ENCODE peak calls at places on chromosomes 3 and 15, in seven cellular contexts. Z is stimulated activated CD4-positive, alpha-beta T cell treated with anti-CD3 and anti-CD28 coated beads, Interleukin-2, amount 100 ng/mL, for 4 hours; T is WTC11; M is NCI-H2107; G is CD4-positive, alpha-beta T cell; Y is HS-27A; D is pancreas. C is an unnamed sample.

GRCh38 chr3:41362638-41363559 is 163.6 kb downstream of the CTNNB1 start:
- DNase-seq in M (no peak), Y (no peak), G (no peak), D (no peak), Z (no peak), T (peak), C (no peak)

GRCh38 chr3:107641572-107642307 is 119.0 kb downstream of the BBX start:
- DNase-seq in M (no peak), T (no peak), Z (no peak), G (no peak), Y (no peak), D (no peak), C (no peak)

GRCh38 chr3:106577241-106577640 is 708.4 kb upstream of the CBLB start:
- DNase-seq in Z (no peak), M (no peak), G (no peak), Y (no peak), T (no peak), D (no peak), C (no peak)

GRCh38 chr3:170644711-170645110 is 58.8 kb upstream of the SLC7A14 start:
- DNase-seq in G (no peak), Z (no peak), T (no peak), Y (no peak), M (no peak), D (no peak), C (no peak)

GRCh38 chr15:65623103-65623502 is 1.4 kb downstream of the SLC24A1 start:
- DNase-seq in M (no peak), G (no peak), Z (no peak), Y (no peak), D (no peak), T (no peak), C (no peak)

GRCh38 chr3:13085081-13085845 is 12.0 kb upstream of the IQSEC1 start:
- DNase-seq in T (no peak), M (no peak), G (no peak), Y (no peak), Z (no peak), D (no peak), C (no peak)

GRCh38 chr3:190097617-190098016 is 23.1 kb downstream of the P3H2 start:
- DNase-seq in D (no peak), G (no peak), M (no peak), T (peak), Y (no peak), Z (no peak), C (no peak)

GRCh38 chr3:100603449-100603848 is 6.0 kb upstream of the ADGRG7 start:
- DNase-seq in T (no peak), Y (no peak), M (no peak), D (no peak), G (no peak), Z (no peak), C (no peak)

GRCh38 chr3:157282261-157283191 is 122.6 kb upstream of the CCNL1 start:
- DNase-seq in M (no peak), G (no peak), Z (no peak), T (no peak), Y (peak), D (no peak), C (no peak)

GRCh38 chr3:178367817-178368617 is 168.2 kb upstream of the KCNMB2 start:
- DNase-seq in T (no peak), D (no peak), Y (no peak), Z (no peak), G (no peak), M (no peak), C (no peak)

GRCh38 chr3:55654123-55654787 is 167.1 kb upstream of the WNT5A start:
- DNase-seq in G (no peak), Y (no peak), Z (no peak), M (no peak), T (no peak), D (no peak), C (no peak)

GRCh38 chr3:42300013-42300412 is 34.0 kb upstream of the CCK start:
- DNase-seq in M (peak), Z (no peak), G (no peak), Y (peak), T (peak), D (no peak), C (no peak)

GRCh38 chr3:159897331-159898075 is 91.1 kb upstream of the IL12A start:
- DNase-seq in T (no peak), G (no peak), Y (no peak), D (no peak), Z (no peak), M (no peak), C (no peak)

GRCh38 chr3:129017531-129017899 is 16.4 kb downstream of the EFCC1 start:
- DNase-seq in G (no peak), D (no peak), T (no peak), Z (no peak), M (no peak), Y (no peak), C (no peak)

GRCh38 chr3:195906865-195907729 is 1.3 kb downstream of the TNK2 start:
- DNase-seq in Y (no peak), Z (peak), G (peak), T (no peak), M (peak), D (no peak), C (peak)

GRCh38 chr3:183527421-183527979 is 28.0 kb downstream of the KLHL6 start:
- DNase-seq in Y (no peak), D (no peak), G (no peak), Z (no peak), T (no peak), M (no peak), C (no peak)

GRCh38 chr3:168655591-168655990 is 559.9 kb upstream of the GOLIM4 start:
- DNase-seq in M (no peak), D (no peak), Y (no peak), T (no peak), Z (no peak), G (no peak), C (no peak)

GRCh38 chr3:179321585-179322322 is 1.1 kb upstream of the ZNF639 start:
- DNase-seq in M (no peak), G (no peak), T (peak), D (no peak), Y (no peak), Z (no peak), C (no peak)

GRCh38 chr3:46405301-46406079 is 1.4 kb downstream of the CCR5AS start:
- DNase-seq in M (no peak), T (no peak), Y (no peak), G (no peak), D (no peak), Z (no peak), C (peak)